ENCODE peak calls at places on chromosome 19, in five cellular contexts. O is fibroblast of mammary gland; Y is mesothelial cell of epicardium; L is stimulated activated CD4-positive, alpha-beta T cell treated with anti-CD3 and anti-CD28 coated beads, Interleukin-4, amount 100 ng/mL, for 48 hours; S is left cardiac atrium. M is an unnamed sample.

GRCh38 chr19:50333737-50334617 is 4.8 kb upstream of the KCNC3 start:
- DNase-seq in O (no peak), Y (peak), L (peak), S (peak), M (peak)

GRCh38 chr19:19064098-19064722 is 416 bp downstream of the SLC25A42 start:
- DNase-seq in O (peak), Y (no peak), L (no peak), S (no peak), M (no peak)

GRCh38 chr19:18961767-18962423 is 20.9 kb upstream of the HOMER3 start:
- DNase-seq in O (no peak), Y (no peak), L (no peak), S (no peak), M (no peak)

GRCh38 chr19:29478578-29479565 is 46.9 kb upstream of the VSTM2B start:
- DNase-seq in O (no peak), Y (peak), L (peak), S (no peak), M (no peak)

GRCh38 chr19:31220540-31220939 is 128.7 kb downstream of the TSHZ3 start:
- DNase-seq in O (peak), Y (no peak), L (no peak), S (no peak), M (peak)

GRCh38 chr19:34996978-34997640 is 3.0 kb upstream of the GRAMD1A start:
- DNase-seq in O (no peak), Y (no peak), L (no peak), S (no peak), M (no peak)

GRCh38 chr19:28535352-28535775 is 677.6 kb downstream of the UQCRFS1 start:
- DNase-seq in O (no peak), Y (no peak), L (no peak), S (no peak), M (no peak)

GRCh38 chr19:49333426-49334288 is 1.5 kb upstream of the CD37 start:
- DNase-seq in O (peak), Y (no peak), L (peak), S (no peak), M (peak)

M was measured in EH.